ENCODE peak calls at places on chromosome 22, in five cellular contexts. G is mammary epithelial cell, X is ovary, Y is mucosa of descending colon, M is Calu3. A is an unnamed sample.

GRCh38 chr22:29275167-29275566 is 7.1 kb downstream of the EWSR1 start:
- DNase-seq in G (no peak), X (no peak), Y (no peak), M (no peak), A (no peak)

GRCh38 chr22:46087816-46088277 is 62.5 kb upstream of the PPARA start:
- DNase-seq in Y (peak; percentile 76), X (peak; percentile 96), G (peak; percentile 84), M (peak; percentile 73), A (no peak)

GRCh38 chr22:49514656-49515055 is 313.0 kb downstream of the BRD1 start:
- DNase-seq in Y (no peak), G (no peak), M (no peak), X (no peak), A (no peak)

GRCh38 chr22:25062378-25063095 is 110.0 kb downstream of the KIAA1671 start:
- DNase-seq in X (no peak), Y (peak; percentile 47), G (no peak), M (no peak), A (no peak)

GRCh38 chr22:29633514-29634312 is 30.3 kb downstream of the NF2 start:
- DNase-seq in X (no peak), G (no peak), Y (no peak), M (no peak), A (no peak)

GRCh38 chr22:49107961-49108530 is 719.6 kb downstream of the BRD1 start:
- DNase-seq in Y (no peak), G (no peak), M (no peak), X (no peak), A (no peak)

GRCh38 chr22:40055143-40055926 is 60.6 kb downstream of the FAM83F start:
- DNase-seq in M (no peak), Y (no peak), X (no peak), G (peak; percentile 35), A (peak; percentile 38)

GRCh38 chr22:27228771-27229170 is 571.4 kb downstream of the MIAT start:
- DNase-seq in M (no peak), G (no peak), X (no peak), Y (no peak), A (no peak)

GRCh38 chr22:28015676-28016601 is 96.9 kb upstream of the PITPNB start:
- DNase-seq in G (no peak), M (no peak), X (peak; percentile 25), Y (no peak), A (no peak)

GRCh38 chr22:48254311-48254873 is 1491.9 kb downstream of the TBC1D22A start:
- DNase-seq in M (no peak), G (no peak), X (no peak), Y (peak; percentile 71), A (no peak)

GRCh38 chr22:31345331-31346254 is 553 bp downstream of the PATZ1 start:
- DNase-seq in G (peak; percentile 69), X (peak; percentile 89), Y (peak; percentile 88), M (peak; percentile 88), A (peak; percentile 94)

GRCh38 chr22:25564979-25565677 is 653 bp downstream of the GRK3 start:
- DNase-seq in M (peak; percentile 39), X (peak; percentile 59), Y (peak; percentile 4), G (peak; percentile 41), A (no peak)

GRCh38 chr22:30459206-30460052 is 12.4 kb downstream of the SEC14L3 start:
- DNase-seq in Y (peak; percentile 16), M (peak; percentile 11), G (peak; percentile 31), X (no peak), A (no peak)

GRCh38 chr22:39003165-39003638 is 10.9 kb upstream of the APOBEC3C start:
- DNase-seq in G (peak; percentile 87), Y (peak; percentile 84), X (peak; percentile 81), M (peak; percentile 85), A (peak; percentile 85)
- TF ChIP-seq CTCF in G (peak; percentile 77), Y (peak; percentile 62), X (peak; percentile 58), M (peak; percentile 76), A (peak; percentile 70)

GRCh38 chr22:22110548-22111266 is 128.1 kb upstream of the TOP3B start:
- DNase-seq in X (no peak), M (peak; percentile 65), Y (peak; percentile 36), G (peak; percentile 93), A (peak; percentile 87)
- TF ChIP-seq CTCF in X (no peak), M (peak; percentile 70), Y (no peak), G (peak; percentile 87), A (peak; percentile 56)

GRCh38 chr22:43783777-43784176 is 28.3 kb downstream of the EFCAB6 start:
- DNase-seq in X (no peak), Y (no peak), G (no peak), M (no peak), A (no peak)
- TF ChIP-seq CTCF in X (no peak), Y (no peak), G (no peak), M (no peak), A (no peak)

GRCh38 chr22:50530857-50531545 is 1.2 kb upstream of the TYMP start:
- DNase-seq in Y (peak; percentile 92), M (peak; percentile 85), X (peak; percentile 49), G (peak; percentile 56), A (peak; percentile 77)
- TF ChIP-seq CTCF in Y (no peak), M (no peak), X (no peak), G (no peak), A (no peak)

GRCh38 chr22:37101311-37102063 is 8.0 kb downstream of the TMPRSS6 start:
- DNase-seq in G (no peak), X (no peak), Y (peak; percentile 42), M (no peak), A (no peak)

GRCh38 chr22:37100589-37101127 is 8.9 kb downstream of the TMPRSS6 start:
- DNase-seq in M (no peak), X (no peak), G (no peak), Y (peak; percentile 49), A (peak; percentile 49)

GRCh38 chr22:37103151-37103550 is 6.4 kb downstream of the TMPRSS6 start:
- DNase-seq in M (no peak), G (no peak), Y (no peak), X (no peak), A (no peak)

GRCh38 chr22:37095113-37095512 is 14.4 kb downstream of the TMPRSS6 start:
- DNase-seq in X (no peak), M (no peak), G (no peak), Y (no peak), A (no peak)

GRCh38 chr22:37098976-37099577 is 10.4 kb downstream of the TMPRSS6 start:
- DNase-seq in G (no peak), M (no peak), Y (no peak), X (no peak), A (no peak)
- TF ChIP-seq CTCF in G (peak; percentile 13), M (no peak), Y (no peak), X (no peak), A (peak; percentile 15)

GRCh38 chr22:21000215-21000986 is 1.5 kb downstream of the THAP7 start:
- DNase-seq in M (no peak), G (no peak), Y (no peak), X (no peak), A (no peak)
- TF ChIP-seq CTCF in M (no peak), G (no peak), Y (no peak), X (no peak), A (no peak)

GRCh38 chr22:22745225-22746060 is 101.0 kb downstream of the GGTLC2 start:
- DNase-seq in X (no peak), G (no peak), M (peak; percentile 68), Y (peak; percentile 57), A (peak; percentile 54)
- TF ChIP-seq CTCF in X (no peak), G (peak; percentile 66), M (peak; percentile 75), Y (no peak), A (peak; percentile 83)

GRCh38 chr22:43442386-43443060 is 30.7 kb downstream of the MPPED1 start:
- DNase-seq in X (no peak), M (no peak), G (no peak), Y (no peak), A (no peak)
- TF ChIP-seq CTCF in X (no peak), M (no peak), G (no peak), Y (no peak), A (no peak)